ENCODE peak calls at places on chromosomes 3 and 15, in five cellular contexts. One of them, this sample, is unnamed.

GRCh38 chr3:146130881-146131371 is 30.1 kb downstream of the PLOD2 start:
- DNase-seq in HepG2: no peak
- DNase-seq in heart right ventricle: no peak
- DNase-seq in H9: no peak
- DNase-seq in uterus: no peak
- DNase-seq in this sample: no peak

GRCh38 chr3:127288921-127289645 is 1.2 kb upstream of the PRR20G start:
- DNase-seq in HepG2: peak
- DNase-seq in heart right ventricle: no peak
- DNase-seq in H9: peak
- DNase-seq in uterus: no peak
- DNase-seq in this sample: no peak

GRCh38 chr3:8318002-8318649 is 183.5 kb upstream of the LMCD1 start:
- DNase-seq in HepG2: no peak
- DNase-seq in heart right ventricle: no peak
- DNase-seq in H9: no peak
- DNase-seq in uterus: no peak
- DNase-seq in this sample: no peak

GRCh38 chr15:57950381-57950946 is 115.0 kb downstream of the ALDH1A2 start:
- DNase-seq in HepG2: no peak
- DNase-seq in heart right ventricle: no peak
- DNase-seq in H9: no peak
- DNase-seq in uterus: no peak
- DNase-seq in this sample: no peak

GRCh38 chr15:70535071-70535954 is 228.0 kb downstream of the UACA start:
- DNase-seq in HepG2: no peak
- DNase-seq in heart right ventricle: no peak
- DNase-seq in H9: no peak
- DNase-seq in uterus: no peak
- DNase-seq in this sample: no peak

GRCh38 chr3:161913786-161914389 is 417.3 kb downstream of the OTOL1 start:
- DNase-seq in HepG2: peak
- DNase-seq in heart right ventricle: no peak
- DNase-seq in H9: no peak
- DNase-seq in uterus: no peak
- DNase-seq in this sample: no peak

GRCh38 chr3:171351676-171352075 is 108.5 kb downstream of the TNIK start:
- DNase-seq in HepG2: no peak
- DNase-seq in heart right ventricle: no peak
- DNase-seq in H9: no peak
- DNase-seq in uterus: peak
- DNase-seq in this sample: no peak

GRCh38 chr3:126372413-126373145 is 15.4 kb upstream of the KLF15 start:
- DNase-seq in HepG2: peak
- DNase-seq in heart right ventricle: no peak
- DNase-seq in H9: no peak
- DNase-seq in uterus: no peak
- DNase-seq in this sample: no peak

GRCh38 chr15:34436956-34437442 is 609 bp downstream of the GOLGA8A start:
- DNase-seq in HepG2: peak
- DNase-seq in heart right ventricle: peak
- DNase-seq in H9: peak
- DNase-seq in uterus: no peak
- DNase-seq in this sample: no peak

GRCh38 chr15:101048191-101049011 is 129.2 kb downstream of the LRRK1 start:
- DNase-seq in HepG2: no peak
- DNase-seq in heart right ventricle: peak
- DNase-seq in H9: peak
- DNase-seq in uterus: no peak
- DNase-seq in this sample: no peak

GRCh38 chr15:39885099-39885777 is 34.8 kb downstream of the GPR176 start:
- DNase-seq in HepG2: no peak
- DNase-seq in heart right ventricle: no peak
- DNase-seq in H9: no peak
- DNase-seq in uterus: no peak
- DNase-seq in this sample: no peak

GRCh38 chr3:112293368-112294321 is at the start of gene SLC9C1:
- DNase-seq in HepG2: peak
- DNase-seq in heart right ventricle: peak
- DNase-seq in H9: peak
- DNase-seq in uterus: peak
- DNase-seq in this sample: no peak

GRCh38 chr3:170876537-170876936 is 6.5 kb upstream of the RPL22L1 start:
- DNase-seq in HepG2: no peak
- DNase-seq in heart right ventricle: no peak
- DNase-seq in H9: no peak
- DNase-seq in uterus: no peak
- DNase-seq in this sample: no peak

GRCh38 chr3:65619391-65620298 is 419.1 kb downstream of the MAGI1 start:
- DNase-seq in HepG2: no peak
- DNase-seq in heart right ventricle: no peak
- DNase-seq in H9: no peak
- DNase-seq in uterus: no peak
- DNase-seq in this sample: no peak

GRCh38 chr3:61299343-61299742 is 48.1 kb upstream of the FHIT start:
- DNase-seq in HepG2: peak
- DNase-seq in heart right ventricle: no peak
- DNase-seq in H9: no peak
- DNase-seq in uterus: no peak
- DNase-seq in this sample: no peak

GRCh38 chr15:51006336-51006985 is 88.2 kb downstream of the TNFAIP8L3 start:
- DNase-seq in HepG2: no peak
- DNase-seq in heart right ventricle: no peak
- DNase-seq in H9: no peak
- DNase-seq in uterus: no peak
- DNase-seq in this sample: no peak

GRCh38 chr3:113697192-113698090 is 999 bp upstream of the USF3 start:
- DNase-seq in HepG2: peak
- DNase-seq in heart right ventricle: peak
- DNase-seq in H9: peak
- DNase-seq in uterus: peak
- DNase-seq in this sample: peak

GRCh38 chr3:57787867-57788623 is 31.9 kb downstream of the SLMAP start:
- DNase-seq in HepG2: no peak
- DNase-seq in heart right ventricle: no peak
- DNase-seq in H9: no peak
- DNase-seq in uterus: no peak
- DNase-seq in this sample: no peak

GRCh38 chr15:38474155-38474757 is 20.3 kb downstream of the FAM98B start:
- DNase-seq in HepG2: peak
- DNase-seq in heart right ventricle: peak
- DNase-seq in H9: no peak
- DNase-seq in uterus: no peak
- DNase-seq in this sample: no peak

GRCh38 chr15:68706256-68706655 is 114.4 kb downstream of the ANP32A start:
- DNase-seq in HepG2: no peak
- DNase-seq in heart right ventricle: no peak
- DNase-seq in H9: no peak
- DNase-seq in uterus: no peak
- DNase-seq in this sample: no peak

GRCh38 chr15:69414702-69415161 is 583 bp downstream of the KIF23 start:
- DNase-seq in HepG2: peak
- DNase-seq in heart right ventricle: no peak
- DNase-seq in H9: peak
- DNase-seq in uterus: peak
- DNase-seq in this sample: no peak

DNA sequence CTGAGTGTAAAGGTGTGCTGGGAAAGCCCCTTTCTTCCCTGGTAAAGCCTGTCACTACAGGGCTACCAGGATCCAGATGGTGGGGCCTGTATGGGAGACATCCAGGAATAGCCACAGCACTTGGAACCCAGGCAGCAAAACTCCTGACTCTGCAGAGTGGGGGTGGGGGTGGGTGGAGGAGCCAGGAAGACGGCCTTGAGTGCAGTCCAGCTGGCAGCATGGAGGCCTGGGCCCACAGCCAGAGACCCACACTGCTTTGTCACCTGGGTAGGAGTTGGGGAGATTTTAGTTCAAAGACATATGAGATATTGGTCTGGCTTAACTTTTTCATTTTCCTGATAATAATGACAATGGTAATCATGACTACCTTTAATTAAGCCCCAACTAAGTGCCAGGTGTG is 116.7 kb upstream of the MRPS22 start:
- DNase-seq in HepG2: no peak
- DNase-seq in heart right ventricle: peak
- DNase-seq in H9: no peak
- DNase-seq in uterus: peak
- DNase-seq in this sample: no peak
- TF ChIP-seq CTCF in HepG2: no peak
- TF ChIP-seq CTCF in heart right ventricle: no peak
- TF ChIP-seq CTCF in H9: no peak
- TF ChIP-seq CTCF in uterus: no peak
- TF ChIP-seq CTCF in this sample: no peak

GRCh38 chr3:186930639-186931486 is 537 bp downstream of the ST6GAL1 start:
- DNase-seq in HepG2: peak
- DNase-seq in heart right ventricle: peak
- DNase-seq in H9: peak
- DNase-seq in uterus: peak
- DNase-seq in this sample: no peak

GRCh38 chr3:186932281-186933181 is 2.2 kb downstream of the ST6GAL1 start:
- DNase-seq in HepG2: no peak
- DNase-seq in heart right ventricle: peak
- DNase-seq in H9: no peak
- DNase-seq in uterus: no peak
- DNase-seq in this sample: no peak

GRCh38 chr3:186935133-186935532 is 4.8 kb downstream of the ST6GAL1 start:
- DNase-seq in HepG2: no peak
- DNase-seq in heart right ventricle: no peak
- DNase-seq in H9: no peak
- DNase-seq in uterus: no peak
- DNase-seq in this sample: no peak

GRCh38 chr3:186931487-186932280 is 1.4 kb downstream of the ST6GAL1 start:
- DNase-seq in HepG2: peak
- DNase-seq in heart right ventricle: peak
- DNase-seq in H9: peak
- DNase-seq in uterus: peak
- DNase-seq in this sample: no peak

GRCh38 chr3:186933801-186934200 is 3.5 kb downstream of the ST6GAL1 start:
- DNase-seq in HepG2: no peak
- DNase-seq in heart right ventricle: no peak
- DNase-seq in H9: no peak
- DNase-seq in uterus: no peak
- DNase-seq in this sample: no peak
- H3K27ac ChIP-seq in HepG2: no peak
- H3K27ac ChIP-seq in heart right ventricle: peak
- H3K27ac ChIP-seq in H9: no peak
- H3K27ac ChIP-seq in uterus: peak
- H3K27ac ChIP-seq in this sample: peak

DNA sequence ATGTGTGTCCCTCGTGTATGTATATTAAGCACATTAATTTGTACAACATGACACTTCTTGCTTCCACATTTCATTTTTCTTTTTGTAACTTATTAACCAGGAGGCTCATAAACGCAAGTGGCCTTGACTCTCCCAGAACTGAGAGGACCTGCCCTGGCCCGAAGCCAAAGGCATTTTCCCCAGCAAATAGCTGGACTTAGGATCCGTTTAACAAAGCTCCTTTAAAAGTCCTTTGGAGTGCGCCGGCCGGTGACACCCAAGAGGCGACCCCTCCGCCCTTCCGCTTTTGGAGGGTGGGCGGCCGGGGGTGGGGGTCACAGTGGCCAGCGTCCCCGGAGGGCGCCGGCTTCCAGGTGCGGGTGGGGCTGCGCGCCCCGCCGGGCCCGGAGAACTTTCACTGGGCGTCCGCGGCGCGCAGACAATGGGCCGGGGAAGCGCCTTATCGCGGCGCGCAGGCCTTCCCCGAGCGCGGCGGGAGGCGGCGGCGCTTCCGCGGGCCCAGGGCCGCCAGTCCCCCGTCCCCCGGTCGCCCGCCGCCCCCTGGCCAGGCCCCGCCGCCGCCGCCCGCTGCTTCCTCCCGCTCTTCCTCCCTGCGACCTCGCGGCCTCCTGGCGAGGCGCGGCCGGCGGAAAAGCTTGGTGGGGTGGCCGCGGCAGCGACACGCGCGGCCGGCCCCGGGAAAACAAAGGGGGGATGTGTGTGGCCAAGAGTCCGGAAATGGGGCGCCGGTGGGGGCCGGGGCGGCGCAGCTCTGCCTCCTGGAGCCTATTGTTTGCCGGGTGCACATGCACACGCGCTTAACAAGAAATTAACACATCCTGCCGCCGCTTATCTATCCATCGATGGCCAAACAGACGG is 613.4 kb downstream of the MCTP2 start:
- DNase-seq in HepG2: peak
- DNase-seq in heart right ventricle: peak
- DNase-seq in H9: peak
- DNase-seq in uterus: peak
- DNase-seq in this sample: peak
- TF ChIP-seq CTCF in HepG2: peak
- TF ChIP-seq CTCF in heart right ventricle: peak
- TF ChIP-seq CTCF in H9: no peak
- TF ChIP-seq CTCF in uterus: peak
- TF ChIP-seq CTCF in this sample: no peak

DNA sequence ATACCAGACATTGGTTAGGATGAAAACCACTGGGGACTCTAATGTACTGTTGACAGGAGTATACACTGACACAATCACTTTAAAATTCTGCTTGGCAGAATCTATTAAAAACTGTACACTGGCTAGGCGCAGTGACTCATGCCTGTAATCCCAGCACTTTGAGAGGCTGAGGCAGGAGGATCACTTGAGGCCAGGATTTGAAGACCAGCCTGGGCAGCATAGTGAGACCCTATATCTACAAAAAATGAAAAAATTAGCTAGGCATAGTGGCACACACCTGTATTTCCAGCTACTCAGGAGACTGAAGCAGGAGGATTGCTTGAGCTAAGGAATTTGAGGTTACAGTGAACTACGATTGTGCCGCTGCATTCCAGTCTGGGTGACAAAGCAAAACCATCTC is 87.9 kb downstream of the NEO1 start:
- DNase-seq in HepG2: no peak
- DNase-seq in heart right ventricle: no peak
- DNase-seq in H9: no peak
- DNase-seq in uterus: no peak
- DNase-seq in this sample: no peak
- H3K27ac ChIP-seq in HepG2: no peak
- H3K27ac ChIP-seq in heart right ventricle: no peak
- H3K27ac ChIP-seq in H9: no peak
- H3K27ac ChIP-seq in uterus: no peak
- H3K27ac ChIP-seq in this sample: no peak

GRCh38 chr3:79618883-79619282 is 148.9 kb downstream of the ROBO1 start:
- DNase-seq in HepG2: no peak
- DNase-seq in heart right ventricle: no peak
- DNase-seq in H9: no peak
- DNase-seq in uterus: no peak
- DNase-seq in this sample: no peak
- TF ChIP-seq CTCF in HepG2: no peak
- TF ChIP-seq CTCF in heart right ventricle: no peak
- TF ChIP-seq CTCF in H9: no peak
- TF ChIP-seq CTCF in uterus: no peak
- TF ChIP-seq CTCF in this sample: no peak